ENCODE peak calls at places on chromosomes 12 and 14, in ten cellular contexts. V is DMS79; T is activated CD4-positive, alpha-beta T cell treated with anti-CD3 and anti-CD28 coated beads, Interleukin-2, amount 50 U/mL, for 1 hour; N is HCT116; D is astrocyte of the spinal cord; P is nucleus accumbens; Z is KBM-7; O is RKO; Y is SW480; K is NCI-H82. W is an unnamed sample.

GRCh38 chr14:75720828-75721227 is 59.8 kb downstream of the TTLL5 start:
- DNase-seq in V (no peak), T (no peak), N (no peak), D (peak; percentile 67), P (peak; percentile 60), Z (no peak), O (no peak), Y (no peak), K (no peak), W (peak; percentile 20)

GRCh38 chr12:132170637-132171292 is 26.5 kb downstream of the NOC4L start:
- DNase-seq in V (no peak), T (no peak), N (no peak), D (no peak), P (no peak), Z (no peak), O (no peak), Y (no peak), K (no peak), W (no peak)

GRCh38 chr12:90712671-90713070 is 242.3 kb downstream of the CCER1 start:
- DNase-seq in V (no peak), T (no peak), N (no peak), D (peak; percentile 1), P (no peak), Z (no peak), O (no peak), Y (no peak), K (no peak), W (peak; percentile 16)

GRCh38 chr14:68794856-68795601 is 2.2 kb upstream of the ZFP36L1 start:
- DNase-seq in V (peak; percentile 25), T (peak; percentile 46), N (no peak), D (peak; percentile 93), P (no peak), Z (peak; percentile 64), O (peak; percentile 84), Y (peak; percentile 80), K (no peak), W (peak; percentile 63)

GRCh38 chr12:65525501-65526141 is 247.1 kb downstream of the MSRB3 start:
- DNase-seq in V (no peak), T (no peak), N (no peak), D (peak; percentile 84), P (no peak), Z (no peak), O (no peak), Y (no peak), K (no peak), W (peak; percentile 44)

GRCh38 chr14:88189040-88189839 is 133.8 kb downstream of the KCNK10 start:
- DNase-seq in V (peak; percentile 88), T (peak; percentile 40), N (peak; percentile 67), D (peak; percentile 74), P (peak; percentile 35), Z (peak; percentile 81), O (peak; percentile 73), Y (peak; percentile 85), K (peak; percentile 93), W (peak; percentile 78)

GRCh38 chr12:92431146-92431545 is 271.6 kb upstream of the PLEKHG7 start:
- DNase-seq in V (no peak), T (no peak), N (no peak), D (no peak), P (no peak), Z (peak; percentile 65), O (no peak), Y (no peak), K (no peak), W (no peak)

GRCh38 chr12:77724367-77724957 is 106.2 kb upstream of the NAV3 start:
- DNase-seq in V (peak; percentile 11), T (no peak), N (peak; percentile 47), D (peak; percentile 65), P (no peak), Z (no peak), O (peak; percentile 74), Y (peak; percentile 68), K (peak; percentile 76), W (peak; percentile 79)

GRCh38 chr12:5745251-5745888 is 199.7 kb downstream of the ANO2 start:
- DNase-seq in V (no peak), T (peak; percentile 11), N (peak; percentile 47), D (peak; percentile 29), P (peak; percentile 5), Z (peak; percentile 56), O (peak; percentile 59), Y (peak; percentile 73), K (peak; percentile 90), W (peak; percentile 83)